ENCODE peak calls at places on chromosomes 5 and 9, in four cellular contexts. A, W, V and O are unnamed samples.

GRCh38 chr5:40318378-40318777 is 361.3 kb upstream of the PTGER4 start:
- DNase-seq in A (no peak), W (no peak), V (no peak), O (no peak)

GRCh38 chr5:89435347-89435746 is 552.4 kb upstream of the MEF2C start:
- DNase-seq in A (no peak), W (no peak), V (no peak), O (no peak)

GRCh38 chr5:76849767-76850291 is at the start of gene S100Z:
- DNase-seq in A (peak), W (no peak), V (peak), O (peak)

GRCh38 chr9:14103115-14103514 is 210.8 kb downstream of the NFIB start:
- DNase-seq in A (no peak), W (no peak), V (no peak), O (no peak)

GRCh38 chr5:62585751-62586150 is 7.1 kb downstream of the LRRC70 start:
- DNase-seq in A (no peak), W (no peak), V (peak), O (no peak)

GRCh38 chr5:180127682-180128670 is 56.4 kb upstream of the RNF130 start:
- DNase-seq in A (no peak), W (no peak), V (no peak), O (no peak)

GRCh38 chr9:121674952-121675351 is 23.5 kb downstream of the DAB2IP start:
- DNase-seq in A (no peak), W (no peak), V (peak), O (no peak)

GRCh38 chr5:65290677-65291076 is 191.0 kb downstream of the ADAMTS6 start:
- DNase-seq in A (no peak), W (no peak), V (no peak), O (no peak)

GRCh38 chr5:66498791-66499207 is 97.4 kb upstream of the MAST4 start:
- DNase-seq in A (no peak), W (no peak), V (peak), O (no peak)

GRCh38 chr9:114155967-114156294 is 594 bp downstream of the COL27A1 start:
- DNase-seq in A (no peak), W (no peak), V (no peak), O (no peak)

GRCh38 chr9:126989847-126990821 is 75.6 kb downstream of the RALGPS1 start:
- DNase-seq in A (no peak), W (no peak), V (no peak), O (no peak)

GRCh38 chr9:27967236-27967635 is 394.0 kb upstream of the C9orf72 start:
- DNase-seq in A (no peak), W (no peak), V (no peak), O (no peak)

GRCh38 chr5:161585798-161586197 is 39.3 kb upstream of the GABRB2 start:
- DNase-seq in A (no peak), W (no peak), V (no peak), O (no peak)

GRCh38 chr9:120104771-120105170 is 475.2 kb downstream of the CDK5RAP2 start:
- DNase-seq in A (no peak), W (no peak), V (no peak), O (no peak)

GRCh38 chr9:126704157-126704941 is 90.6 kb downstream of the LMX1B start:
- DNase-seq in A (no peak), W (no peak), V (peak), O (no peak)